ENCODE peak calls at places on chromosome 19, in four cellular contexts. Q is HCT116, S is stomach, J is ovary. Y is an unnamed sample.

GRCh38 chr19:56106993-56107392 is 14.1 kb downstream of the ZNF787 start:
- DNase-seq in S (no peak), J (no peak), Q (no peak), Y (no peak)

GRCh38 chr19:7544626-7545025 is 9.1 kb downstream of the PNPLA6 start:
- DNase-seq in S (no peak), J (peak; percentile 8), Q (no peak), Y (no peak)

GRCh38 chr19:40808497-40808896 is 9.5 kb downstream of the EGLN2 start:
- DNase-seq in Q (no peak), S (no peak), J (no peak), Y (no peak)

GRCh38 chr19:18764591-18765051 is 26.5 kb downstream of the COMP start:
- DNase-seq in Q (no peak), J (no peak), S (no peak), Y (no peak)

GRCh38 chr19:50978772-50979390 is 4.8 kb downstream of the KLK7 start:
- DNase-seq in Q (no peak), J (no peak), S (no peak), Y (no peak)

GRCh38 chr19:38543807-38544568 is 73.8 kb downstream of the MAP4K1 start:
- DNase-seq in J (peak; percentile 69), S (peak; percentile 39), Q (peak; percentile 87), Y (peak; percentile 30)

GRCh38 chr19:14889994-14890393 is 4.1 kb upstream of the OR7A17 start:
- DNase-seq in Q (no peak), J (no peak), S (no peak), Y (no peak)

GRCh38 chr19:32397736-32398135 is 7.8 kb upstream of the DPY19L3 start:
- DNase-seq in Q (no peak), J (no peak), S (no peak), Y (no peak)

GRCh38 chr19:31783592-31783991 is 434.4 kb upstream of the TSHZ3 start:
- DNase-seq in S (no peak), J (no peak), Q (no peak), Y (no peak)

GRCh38 chr19:15591796-15592195 is 23.2 kb upstream of the CYP4F8 start:
- DNase-seq in Q (no peak), S (no peak), J (no peak), Y (no peak)

GRCh38 chr19:1085053-1085658 is 10.0 kb downstream of the POLR2E start:
- DNase-seq in J (no peak), Q (no peak), S (no peak), Y (no peak)

GRCh38 chr19:47430041-47430802 is 10.9 kb upstream of the MEIS3 start:
- DNase-seq in J (no peak), S (peak; percentile 53), Q (no peak), Y (peak; percentile 53)

GRCh38 chr19:28878862-28879566 is 333.9 kb downstream of the UQCRFS1 start:
- DNase-seq in Q (peak; percentile 21), J (peak; percentile 70), S (peak; percentile 77), Y (peak; percentile 69)

GRCh38 chr19:29708553-29709439 is 6.3 kb downstream of the C19orf12 start:
- DNase-seq in S (no peak), Q (no peak), J (no peak), Y (no peak)

GRCh38 chr19:4388171-4389063 is 11.9 kb downstream of the SH3GL1 start:
- DNase-seq in Q (no peak), J (no peak), S (peak; percentile 77), Y (peak; percentile 59)

GRCh38 chr19:18833849-18834643 is 2.3 kb downstream of the UPF1 start:
- DNase-seq in Q (no peak), S (no peak), J (no peak), Y (peak; percentile 19)

GRCh38 chr19:49696865-49697264 is 5.9 kb downstream of the CPT1C start:
- DNase-seq in J (no peak), Q (no peak), S (no peak), Y (no peak)

DNA sequence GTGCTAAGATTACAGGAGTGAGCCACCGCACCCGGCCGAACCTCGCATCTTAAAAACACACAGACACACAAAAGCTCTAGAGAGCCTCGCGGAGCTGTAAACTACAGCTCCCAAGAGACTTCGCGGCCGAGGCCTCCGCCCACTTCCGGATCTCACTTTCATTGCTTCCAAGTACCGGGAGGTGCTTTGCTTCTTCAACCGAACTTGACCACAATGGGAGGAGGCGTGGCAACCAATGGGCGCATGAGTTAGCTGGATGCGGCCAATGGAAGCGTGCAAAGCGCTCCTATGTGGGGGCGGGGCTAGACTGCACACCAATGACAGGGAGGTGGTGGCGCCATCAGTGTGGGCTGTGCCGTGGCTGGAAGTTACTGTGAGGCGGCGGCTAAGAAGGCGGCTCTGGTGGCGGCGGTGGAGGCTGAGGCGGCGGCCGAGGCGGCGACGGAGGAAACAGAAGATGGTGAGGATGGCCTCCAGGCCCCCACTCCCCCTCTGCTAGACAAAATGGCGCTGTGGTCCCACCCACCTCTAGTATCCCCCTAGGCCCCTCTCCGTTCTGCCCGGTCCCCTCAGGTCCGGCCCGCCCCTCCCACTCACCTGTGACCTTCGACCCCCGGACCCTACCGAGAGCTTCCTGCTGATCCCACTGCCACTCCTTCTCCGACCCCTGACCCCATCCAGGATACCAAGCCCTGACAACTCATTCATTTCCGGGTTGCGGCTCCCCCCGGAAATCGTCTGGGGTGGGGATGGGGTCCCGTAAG is at the start of gene DDA1:
- DNase-seq in Q (peak; percentile 100), S (peak; percentile 100), J (peak; percentile 97), Y (peak; percentile 100)
- TF ChIP-seq POLR2A in Q (peak; percentile 49), S (peak; percentile 33), J (peak; percentile 63), Y (peak; percentile 57)

GRCh38 chr19:44603201-44603945 is 10.0 kb upstream of the IGSF23 start:
- DNase-seq in J (no peak), S (no peak), Q (no peak), Y (no peak)
- H3K27ac ChIP-seq in J (no peak overlapping the region), S (no peak overlapping the region), Q (no peak overlapping the region), Y (peak overlapping the region; percentile 53)

GRCh38 chr19:11987405-11988231 is 22.8 kb downstream of the ZNF763 start:
- DNase-seq in J (peak; percentile 92), S (peak; percentile 97), Q (peak; percentile 68), Y (peak; percentile 99)
- TF ChIP-seq POLR2A in J (peak; percentile 52), S (peak; percentile 49), Q (no peak), Y (no peak)

DNA sequence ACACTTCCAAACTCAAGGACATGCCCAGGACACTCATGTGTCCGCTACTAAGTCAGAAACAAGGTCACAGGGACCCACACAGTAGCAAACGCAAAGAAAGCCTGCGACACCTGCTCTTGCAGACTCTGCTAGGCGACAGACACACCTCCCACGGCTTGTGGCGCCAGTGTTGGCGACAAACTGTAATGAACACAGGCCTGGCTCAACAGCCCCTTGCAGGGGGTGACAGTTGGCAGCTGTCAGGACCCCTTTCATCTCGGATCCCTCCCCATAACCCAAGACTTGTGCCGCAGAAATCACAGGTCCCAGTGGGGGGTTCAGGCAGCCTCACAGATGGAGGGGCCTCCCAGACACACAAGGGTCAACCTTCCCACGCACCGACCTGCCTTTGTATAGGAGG is 364 bp downstream of the CKM start:
- DNase-seq in S (no peak), Q (no peak), J (no peak), Y (no peak)
- H3K27ac ChIP-seq in S (peak overlapping the region; percentile 40), Q (no peak overlapping the region), J (no peak overlapping the region), Y (no peak overlapping the region)

DNA sequence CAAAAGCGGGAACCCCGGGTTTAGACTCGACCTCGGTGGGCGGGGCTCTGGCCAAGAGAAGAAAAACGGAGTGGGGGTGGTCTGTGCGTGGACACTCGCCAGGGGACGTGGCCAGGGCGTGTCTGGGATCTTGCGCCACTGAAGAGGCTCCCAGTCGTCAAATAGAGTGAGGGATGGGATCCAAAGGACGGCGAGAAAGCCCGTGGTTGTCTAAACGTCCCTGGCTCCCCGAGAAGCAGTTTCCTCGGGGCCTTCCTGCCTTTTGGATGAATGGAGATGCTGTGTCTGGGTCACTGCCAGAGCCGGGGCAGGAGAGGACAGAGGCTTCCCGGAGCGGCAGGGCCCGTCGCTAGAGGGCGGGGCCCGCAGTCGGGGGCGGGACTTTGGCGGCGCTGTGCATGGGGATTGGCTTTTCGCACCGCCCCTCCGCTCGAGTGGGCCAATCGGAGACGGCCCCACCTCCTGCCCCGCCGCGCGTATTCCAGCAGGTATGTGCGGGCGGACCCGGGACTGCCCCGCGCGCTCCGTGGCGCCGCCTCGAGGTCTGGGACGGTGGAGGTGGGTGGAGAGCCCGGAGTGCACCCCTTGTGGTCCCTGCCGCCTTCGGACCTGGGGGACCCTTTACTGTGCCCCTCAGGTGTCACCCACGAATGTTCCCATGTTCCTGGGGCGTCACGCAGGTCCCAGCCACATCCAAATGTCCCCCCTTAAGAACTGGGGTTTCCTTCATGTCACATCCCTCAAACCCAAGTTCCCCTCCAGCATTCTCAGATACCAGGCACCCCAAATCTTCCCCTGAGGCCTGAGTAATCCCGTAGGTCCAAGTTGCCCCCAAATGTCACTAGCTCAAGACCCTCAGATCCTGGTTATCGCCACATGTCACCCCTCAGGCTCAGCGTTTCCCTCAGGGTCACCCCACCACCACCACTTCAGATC is 38.4 kb downstream of the ZSWIM4 start:
- DNase-seq in J (peak; percentile 97), Q (no peak), S (peak; percentile 95), Y (peak; percentile 98)
- TF ChIP-seq POLR2A in J (no peak), Q (no peak), S (no peak), Y (no peak)

DNA sequence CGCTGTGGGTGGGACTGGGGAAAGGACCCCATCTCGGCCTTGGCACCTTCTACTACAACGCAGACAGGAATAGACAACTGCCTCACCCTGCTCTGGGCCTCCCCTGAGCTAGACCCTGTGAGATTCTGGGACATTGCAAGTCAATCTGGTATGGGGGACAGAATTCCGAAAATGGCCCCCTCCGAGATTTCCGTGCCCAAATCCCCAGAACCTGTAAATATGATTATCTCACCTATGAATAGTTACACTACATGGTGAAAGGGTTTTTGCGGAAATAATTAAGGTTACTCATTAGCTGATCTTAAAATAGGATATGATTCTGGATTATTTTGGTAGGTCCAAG is 618 bp upstream of the ZBTB45 start:
- DNase-seq in S (no peak), J (no peak), Q (no peak), Y (no peak)
- H3K27ac ChIP-seq in S (peak overlapping the region; percentile 96), J (peak overlapping the region; percentile 43), Q (peak overlapping the region; percentile 91), Y (peak overlapping the region; percentile 80)

GRCh38 chr19:2249880-2250764 is 999 bp downstream of the AMH start:
- DNase-seq in Q (no peak), J (no peak), S (no peak), Y (no peak)
- TF ChIP-seq POLR2A in Q (no peak), J (no peak), S (no peak), Y (no peak)

Y was measured in thyroid gland.